ENCODE peak calls at places on chromosomes 7 and 10, in four cellular contexts. I, Y, K and A are unnamed samples.

GRCh38 chr7:55550010-55550409 is 22.3 kb downstream of the VOPP1 start:
- DNase-seq in I (no peak), Y (no peak), K (no peak), A (no peak)

GRCh38 chr7:132095111-132095765 is 481.0 kb downstream of the PLXNA4 start:
- DNase-seq in I (no peak), Y (no peak), K (no peak), A (no peak)

GRCh38 chr7:24825315-24825917 is 68.2 kb upstream of the GSDME start:
- DNase-seq in I (peak; percentile 57), Y (no peak), K (no peak), A (no peak)

GRCh38 chr10:7507887-7508726 is 97.3 kb upstream of the SFMBT2 start:
- DNase-seq in I (no peak), Y (no peak), K (no peak), A (no peak)

GRCh38 chr7:151382079-151382885 is 27.6 kb downstream of the WDR86 start:
- DNase-seq in I (no peak), Y (no peak), K (no peak), A (no peak)

GRCh38 chr7:55490099-55490498 is 82.2 kb downstream of the VOPP1 start:
- DNase-seq in I (no peak), Y (no peak), K (no peak), A (no peak)

GRCh38 chr7:151013728-151014497 is 10.4 kb downstream of the ATG9B start:
- DNase-seq in I (no peak), Y (peak; percentile 93), K (no peak), A (no peak)

GRCh38 chr10:3852147-3852904 is 67.3 kb upstream of the KLF6 start:
- DNase-seq in I (peak; percentile 100), Y (peak; percentile 57), K (peak; percentile 95), A (peak; percentile 99)

GRCh38 chr10:59878915-59879314 is 27.4 kb downstream of the CCDC6 start:
- DNase-seq in I (no peak), Y (no peak), K (no peak), A (no peak)

GRCh38 chr10:11663763-11664555 is 52.5 kb upstream of the USP6NL start:
- DNase-seq in I (no peak), Y (no peak), K (no peak), A (no peak)

GRCh38 chr10:16828731-16829175 is 11.5 kb upstream of the RSU1 start:
- DNase-seq in I (peak; percentile 43), Y (no peak), K (no peak), A (no peak)

GRCh38 chr10:103660364-103661197 is 167.1 kb downstream of the NEURL1 start:
- DNase-seq in I (peak; percentile 33), Y (no peak), K (no peak), A (no peak)

GRCh38 chr10:103645141-103646054 is 151.9 kb downstream of the NEURL1 start:
- DNase-seq in I (peak; percentile 73), Y (peak; percentile 85), K (peak; percentile 96), A (no peak)

GRCh38 chr7:130365511-130366441 is 14.5 kb upstream of the CPA1 start:
- DNase-seq in I (peak; percentile 70), Y (peak; percentile 46), K (peak; percentile 86), A (no peak)

GRCh38 chr10:44651834-44652233 is 259.3 kb upstream of the TMEM72 start:
- DNase-seq in I (no peak), Y (no peak), K (no peak), A (no peak)

GRCh38 chr10:123494409-123494808 is 171.7 kb upstream of the GPR26 start:
- DNase-seq in I (peak; percentile 8), Y (no peak), K (no peak), A (no peak)
- H3K27me3 ChIP-seq in I (no peaks in the 10 kb centered on the region), Y (no peaks in the 10 kb centered on the region), K (no peaks in the 10 kb centered on the region), A (peaks cover 6% of the 10 kb centered on the region)

DNA sequence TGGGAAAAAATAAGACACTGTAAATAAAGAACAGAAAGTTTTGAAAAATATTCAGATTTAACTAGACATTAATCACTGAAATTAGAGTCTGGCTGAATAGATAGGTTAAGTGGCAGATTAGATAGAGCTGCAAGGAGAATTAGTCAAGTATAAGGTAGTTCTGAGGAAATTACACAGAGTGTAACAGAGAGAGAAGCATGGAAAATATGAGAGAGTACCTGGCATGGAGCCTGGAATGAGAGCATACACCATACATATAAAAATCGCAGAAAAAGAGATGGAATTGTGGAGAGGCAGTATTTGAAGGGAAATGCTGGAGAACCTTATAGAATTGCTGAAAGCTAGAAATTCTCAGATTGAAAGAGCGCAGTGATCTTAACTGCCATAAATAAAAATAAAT is 46.9 kb downstream of the ZNRF2 start:
- DNase-seq in I (no peak), Y (no peak), K (no peak), A (no peak)
- H3K27ac ChIP-seq in I (no peak overlapping the region), Y (no peak overlapping the region), K (no peak overlapping the region), A (no peak overlapping the region)

GRCh38 chr7:27188666-27189559 is 3.9 kb upstream of the HOXA11 start:
- DNase-seq in I (no peak), Y (peak; percentile 22), K (no peak), A (no peak)

GRCh38 chr7:27189560-27190283 is 4.7 kb upstream of the HOXA11 start:
- DNase-seq in I (no peak), Y (no peak), K (no peak), A (no peak)

GRCh38 chr7:27191716-27192545 is 6.9 kb upstream of the HOXA11 start:
- DNase-seq in I (no peak), Y (no peak), K (no peak), A (no peak)

GRCh38 chr7:27191081-27191715 is 6.2 kb upstream of the HOXA11 start:
- DNase-seq in I (no peak), Y (no peak), K (no peak), A (no peak)

GRCh38 chr7:27190284-27190748 is 5.3 kb upstream of the HOXA11 start:
- DNase-seq in I (no peak), Y (no peak), K (no peak), A (no peak)
- H3K27me3 ChIP-seq in I (peaks cover 64% of the 10 kb centered on the region), Y (peaks cover 100% of the 10 kb centered on the region), K (peaks cover 96% of the 10 kb centered on the region), A (peaks cover 96% of the 10 kb centered on the region)

GRCh38 chr7:6628045-6628444 is 9.1 kb upstream of the ZNF316 start:
- DNase-seq in I (peak; percentile 63), Y (no peak), K (no peak), A (no peak)
- H3K27ac ChIP-seq in I (no peak overlapping the region), Y (no peak overlapping the region), K (no peak overlapping the region), A (no peak overlapping the region)

DNA sequence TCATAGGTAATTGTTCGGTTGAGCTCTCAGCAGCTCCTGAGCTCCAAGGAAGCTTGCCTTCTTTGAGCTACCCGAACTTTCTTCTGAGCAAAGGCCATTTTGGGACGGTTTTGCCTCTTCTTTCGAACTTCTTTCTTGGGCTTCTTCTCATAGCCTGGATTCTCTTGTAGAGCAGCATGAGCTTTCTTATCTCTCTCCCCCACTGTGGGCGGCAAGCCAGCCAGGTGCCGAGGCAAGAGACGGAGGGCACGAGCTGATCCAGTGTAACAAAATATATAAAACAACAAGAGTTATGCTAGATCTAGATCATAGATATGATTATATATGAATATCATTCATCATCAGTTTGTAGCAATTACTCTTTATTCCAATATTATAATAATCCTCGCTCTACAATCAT is 16.5 kb upstream of the KNDC1 start:
- DNase-seq in I (no peak), Y (no peak), K (no peak), A (no peak)
- H3K27me3 ChIP-seq in I (peaks cover 2% of the 10 kb centered on the region), Y (no peaks in the 10 kb centered on the region), K (no peaks in the 10 kb centered on the region), A (no peaks in the 10 kb centered on the region)

GRCh38 chr7:84237533-84238173 is 43.1 kb upstream of the SEMA3A start:
- DNase-seq in I (peak; percentile 97), Y (no peak), K (peak; percentile 87), A (peak; percentile 87)
- H3K27ac ChIP-seq in I (peak overlapping the region; percentile 99), Y (no peak overlapping the region), K (peak overlapping the region; percentile 88), A (peak overlapping the region; percentile 97)

GRCh38 chr10:27752673-27753237 is 7.1 kb upstream of the MKX start:
- DNase-seq in I (no peak), Y (no peak), K (no peak), A (no peak)
- H3K27me3 ChIP-seq in I (peaks cover 8% of the 10 kb centered on the region), Y (peaks cover 16% of the 10 kb centered on the region), K (peaks cover 23% of the 10 kb centered on the region), A (no peaks in the 10 kb centered on the region)

GRCh38 chr7:70602135-70602534 is 529.8 kb upstream of the GALNT17 start:
- DNase-seq in I (no peak), Y (no peak), K (no peak), A (no peak)

GRCh38 chr7:70598976-70599375 is 533.0 kb upstream of the GALNT17 start:
- DNase-seq in I (peak; percentile 99), Y (no peak), K (no peak), A (peak; percentile 97)

GRCh38 chr7:70597071-70597470 is 534.9 kb upstream of the GALNT17 start:
- DNase-seq in I (peak; percentile 21), Y (no peak), K (no peak), A (no peak)

GRCh38 chr7:70599446-70600190 is 532.3 kb upstream of the GALNT17 start:
- DNase-seq in I (peak; percentile 82), Y (no peak), K (no peak), A (peak; percentile 62)

GRCh38 chr7:70600993-70601392 is 531.0 kb upstream of the GALNT17 start:
- DNase-seq in I (no peak), Y (no peak), K (no peak), A (no peak)
- H3K27ac ChIP-seq in I (no peak overlapping the region), Y (no peak overlapping the region), K (no peak overlapping the region), A (no peak overlapping the region)